ENCODE peak calls at places on chromosomes 7 and 10, in five cellular contexts. Y is heart left ventricle, K is Caki2, X is DMS153, R is AG08395. L is an unnamed sample.

GRCh38 chr10:87659571-87660483 is at the start of gene PAPSS2:
- DNase-seq in Y (peak; percentile 70), K (peak; percentile 75), X (no peak), R (peak; percentile 61), L (peak; percentile 47)

GRCh38 chr10:17249820-17250219 is 21.8 kb downstream of the VIM start:
- DNase-seq in Y (no peak), K (no peak), X (no peak), R (no peak), L (peak; percentile 53)

GRCh38 chr10:21675157-21675796 is 141.2 kb downstream of the MLLT10 start:
- DNase-seq in Y (no peak), K (peak; percentile 31), X (no peak), R (peak; percentile 32), L (peak; percentile 25)

GRCh38 chr7:21912931-21913780 is 32.5 kb downstream of the CDCA7L start:
- DNase-seq in Y (no peak), K (no peak), X (no peak), R (no peak), L (no peak)

GRCh38 chr7:1785839-1786238 is 115.8 kb downstream of the ELFN1 start:
- DNase-seq in Y (no peak), K (no peak), X (no peak), R (no peak), L (no peak)

GRCh38 chr10:30445716-30446115 is 11.7 kb downstream of the MAP3K8 start:
- DNase-seq in Y (no peak), K (no peak), X (no peak), R (peak; percentile 80), L (no peak)

GRCh38 chr10:62582804-62583208 is 208.6 kb downstream of the ZNF365 start:
- DNase-seq in Y (peak; percentile 70), K (peak; percentile 14), X (no peak), R (peak; percentile 91), L (no peak)

GRCh38 chr10:86259901-86260562 is 106.6 kb downstream of the GRID1 start:
- DNase-seq in Y (no peak), K (no peak), X (no peak), R (no peak), L (no peak)

GRCh38 chr10:66931340-66931948 is 5.6 kb downstream of the LRRTM3 start:
- DNase-seq in Y (no peak), K (peak; percentile 36), X (peak; percentile 1), R (peak; percentile 26), L (peak; percentile 53)

GRCh38 chr7:91465595-91466061 is 201.4 kb downstream of the FZD1 start:
- DNase-seq in Y (no peak), K (no peak), X (no peak), R (no peak), L (no peak)

GRCh38 chr7:77453531-77453930 is 37.4 kb upstream of the GSAP start:
- DNase-seq in Y (peak; percentile 9), K (no peak), X (no peak), R (no peak), L (no peak)

GRCh38 chr10:3969876-3970666 is 185.1 kb upstream of the KLF6 start:
- DNase-seq in Y (no peak), K (no peak), X (no peak), R (no peak), L (no peak)

GRCh38 chr7:90155206-90155605 is 937 bp downstream of the STEAP1 start:
- DNase-seq in Y (no peak), K (no peak), X (no peak), R (no peak), L (no peak)

GRCh38 chr7:46741924-46742607 is 821.0 kb upstream of the IGFBP3 start:
- DNase-seq in Y (no peak), K (peak; percentile 72), X (no peak), R (no peak), L (no peak)